ENCODE peak calls at places on chromosomes 11 and 22, in seven cellular contexts. One of them, this sample, is unnamed.

GRCh38 chr11:20474951-20475517 is 87.5 kb downstream of the PRMT3 start:
- DNase-seq in H1: no peak
- DNase-seq in HCT116: no peak
- DNase-seq in A549: no peak
- DNase-seq in IMR-90: no peak
- DNase-seq in HepG2: no peak
- DNase-seq in K562: no peak
- DNase-seq in this sample: peak; percentile 19

GRCh38 chr22:42300286-42301071 is 30.0 kb upstream of the TCF20 start:
- DNase-seq in H1: no peak
- DNase-seq in HCT116: no peak
- DNase-seq in A549: no peak
- DNase-seq in IMR-90: no peak
- DNase-seq in HepG2: no peak
- DNase-seq in K562: peak; percentile 51
- DNase-seq in this sample: no peak

GRCh38 chr11:129391350-129391749 is 15.7 kb downstream of the BARX2 start:
- DNase-seq in H1: no peak
- DNase-seq in HCT116: no peak
- DNase-seq in A549: no peak
- DNase-seq in IMR-90: no peak
- DNase-seq in HepG2: no peak
- DNase-seq in K562: no peak
- DNase-seq in this sample: no peak

GRCh38 chr22:42931421-42932196 is 74.5 kb upstream of the ARFGAP3 start:
- DNase-seq in H1: no peak
- DNase-seq in HCT116: no peak
- DNase-seq in A549: no peak
- DNase-seq in IMR-90: peak; percentile 18
- DNase-seq in HepG2: no peak
- DNase-seq in K562: no peak
- DNase-seq in this sample: peak; percentile 79

GRCh38 chr22:28142361-28142801 is 223.3 kb upstream of the PITPNB start:
- DNase-seq in H1: no peak
- DNase-seq in HCT116: no peak
- DNase-seq in A549: no peak
- DNase-seq in IMR-90: peak; percentile 85
- DNase-seq in HepG2: peak; percentile 5
- DNase-seq in K562: no peak
- DNase-seq in this sample: no peak

GRCh38 chr22:23549198-23549595 is 30.9 kb downstream of the IGLL1 start:
- DNase-seq in H1: no peak
- DNase-seq in HCT116: no peak
- DNase-seq in A549: no peak
- DNase-seq in IMR-90: no peak
- DNase-seq in HepG2: no peak
- DNase-seq in K562: no peak
- DNase-seq in this sample: no peak

GRCh38 chr22:25141994-25142620 is 57.6 kb upstream of the CRYBB3 start:
- DNase-seq in H1: no peak
- DNase-seq in HCT116: no peak
- DNase-seq in A549: no peak
- DNase-seq in IMR-90: no peak
- DNase-seq in HepG2: no peak
- DNase-seq in K562: no peak
- DNase-seq in this sample: no peak

GRCh38 chr22:29520851-29521250 is 32.7 kb downstream of the THOC5 start:
- DNase-seq in H1: no peak
- DNase-seq in HCT116: no peak
- DNase-seq in A549: peak; percentile 14
- DNase-seq in IMR-90: peak; percentile 91
- DNase-seq in HepG2: no peak
- DNase-seq in K562: peak; percentile 31
- DNase-seq in this sample: no peak

GRCh38 chr11:69659591-69659990 is 15.6 kb downstream of the LTO1 start:
- DNase-seq in H1: no peak
- DNase-seq in HCT116: no peak
- DNase-seq in A549: no peak
- DNase-seq in IMR-90: no peak
- DNase-seq in HepG2: no peak
- DNase-seq in K562: no peak
- DNase-seq in this sample: no peak

GRCh38 chr11:132032555-132032954 is 662.1 kb downstream of the NTM start:
- DNase-seq in H1: no peak
- DNase-seq in HCT116: no peak
- DNase-seq in A549: no peak
- DNase-seq in IMR-90: peak; percentile 92
- DNase-seq in HepG2: no peak
- DNase-seq in K562: no peak
- DNase-seq in this sample: no peak

GRCh38 chr11:452203-452744 is 2.2 kb downstream of the PTDSS2 start:
- DNase-seq in H1: no peak
- DNase-seq in HCT116: no peak
- DNase-seq in A549: no peak
- DNase-seq in IMR-90: no peak
- DNase-seq in HepG2: no peak
- DNase-seq in K562: no peak
- DNase-seq in this sample: no peak

GRCh38 chr11:95254139-95254704 is 23.2 kb upstream of the SESN3 start:
- DNase-seq in H1: no peak
- DNase-seq in HCT116: peak; percentile 64
- DNase-seq in A549: peak; percentile 72
- DNase-seq in IMR-90: peak; percentile 87
- DNase-seq in HepG2: peak; percentile 32
- DNase-seq in K562: peak; percentile 73
- DNase-seq in this sample: peak; percentile 96

GRCh38 chr22:27168681-27169080 is 511.3 kb downstream of the MIAT start:
- DNase-seq in H1: no peak
- DNase-seq in HCT116: no peak
- DNase-seq in A549: no peak
- DNase-seq in IMR-90: no peak
- DNase-seq in HepG2: no peak
- DNase-seq in K562: no peak
- DNase-seq in this sample: no peak

GRCh38 chr11:32172771-32173170 is 81.9 kb downstream of the RCN1 start:
- DNase-seq in H1: no peak
- DNase-seq in HCT116: no peak
- DNase-seq in A549: no peak
- DNase-seq in IMR-90: peak; percentile 4
- DNase-seq in HepG2: no peak
- DNase-seq in K562: no peak
- DNase-seq in this sample: no peak

GRCh38 chr22:40758390-40758789 is 60.8 kb downstream of the SLC25A17 start:
- DNase-seq in H1: no peak
- DNase-seq in HCT116: no peak
- DNase-seq in A549: no peak
- DNase-seq in IMR-90: no peak
- DNase-seq in HepG2: no peak
- DNase-seq in K562: no peak
- DNase-seq in this sample: no peak

GRCh38 chr11:57659669-57660068 is 2.1 kb downstream of the CLP1 start:
- DNase-seq in H1: no peak
- DNase-seq in HCT116: no peak
- DNase-seq in A549: no peak
- DNase-seq in IMR-90: no peak
- DNase-seq in HepG2: no peak
- DNase-seq in K562: no peak
- DNase-seq in this sample: no peak

GRCh38 chr22:34812631-34813030 is 253.3 kb upstream of the ISX start:
- DNase-seq in H1: no peak
- DNase-seq in HCT116: no peak
- DNase-seq in A549: no peak
- DNase-seq in IMR-90: no peak
- DNase-seq in HepG2: no peak
- DNase-seq in K562: no peak
- DNase-seq in this sample: no peak

GRCh38 chr11:129950319-129951034 is 52.2 kb downstream of the PRDM10 start:
- DNase-seq in H1: no peak
- DNase-seq in HCT116: no peak
- DNase-seq in A549: no peak
- DNase-seq in IMR-90: peak; percentile 65
- DNase-seq in HepG2: no peak
- DNase-seq in K562: peak; percentile 59
- DNase-seq in this sample: no peak

GRCh38 chr11:116869610-116870009 is 32.2 kb upstream of the APOA1 start:
- DNase-seq in H1: no peak
- DNase-seq in HCT116: no peak
- DNase-seq in A549: no peak
- DNase-seq in IMR-90: no peak
- DNase-seq in HepG2: peak; percentile 52
- DNase-seq in K562: no peak
- DNase-seq in this sample: no peak

GRCh38 chr22:39077513-39077840 is 402 bp downstream of the APOBEC3G start:
- DNase-seq in H1: no peak
- DNase-seq in HCT116: no peak
- DNase-seq in A549: no peak
- DNase-seq in IMR-90: no peak
- DNase-seq in HepG2: no peak
- DNase-seq in K562: peak; percentile 17
- DNase-seq in this sample: no peak

GRCh38 chr22:23113067-23113846 is 28.5 kb downstream of the RSPH14 start:
- DNase-seq in H1: no peak
- DNase-seq in HCT116: no peak
- DNase-seq in A549: no peak
- DNase-seq in IMR-90: peak; percentile 54
- DNase-seq in HepG2: no peak
- DNase-seq in K562: no peak
- DNase-seq in this sample: no peak

GRCh38 chr11:14124345-14124744 is 161.8 kb downstream of the SPON1 start:
- DNase-seq in H1: no peak
- DNase-seq in HCT116: no peak
- DNase-seq in A549: no peak
- DNase-seq in IMR-90: no peak
- DNase-seq in HepG2: no peak
- DNase-seq in K562: no peak
- DNase-seq in this sample: no peak

GRCh38 chr11:14114786-14115185 is 152.3 kb downstream of the SPON1 start:
- DNase-seq in H1: no peak
- DNase-seq in HCT116: no peak
- DNase-seq in A549: no peak
- DNase-seq in IMR-90: no peak
- DNase-seq in HepG2: no peak
- DNase-seq in K562: no peak
- DNase-seq in this sample: no peak

GRCh38 chr11:14118047-14118446 is 155.5 kb downstream of the SPON1 start:
- DNase-seq in H1: no peak
- DNase-seq in HCT116: no peak
- DNase-seq in A549: no peak
- DNase-seq in IMR-90: no peak
- DNase-seq in HepG2: no peak
- DNase-seq in K562: no peak
- DNase-seq in this sample: no peak

GRCh38 chr11:14117632-14118031 is 155.1 kb downstream of the SPON1 start:
- DNase-seq in H1: no peak
- DNase-seq in HCT116: no peak
- DNase-seq in A549: no peak
- DNase-seq in IMR-90: no peak
- DNase-seq in HepG2: no peak
- DNase-seq in K562: no peak
- DNase-seq in this sample: no peak

GRCh38 chr11:14119357-14119756 is 156.8 kb downstream of the SPON1 start:
- DNase-seq in H1: no peak
- DNase-seq in HCT116: no peak
- DNase-seq in A549: no peak
- DNase-seq in IMR-90: no peak
- DNase-seq in HepG2: no peak
- DNase-seq in K562: no peak
- DNase-seq in this sample: no peak
- TF ChIP-seq CEBPB in H1: no peak
- TF ChIP-seq CEBPB in HCT116: no peak
- TF ChIP-seq CEBPB in A549: no peak
- TF ChIP-seq CEBPB in IMR-90: no peak
- TF ChIP-seq CEBPB in HepG2: no peak
- TF ChIP-seq CEBPB in K562: no peak
- TF ChIP-seq CEBPB in this sample: no peak

GRCh38 chr11:75862437-75862836 is 47.4 kb downstream of the UVRAG start:
- DNase-seq in H1: no peak
- DNase-seq in HCT116: no peak
- DNase-seq in A549: no peak
- DNase-seq in IMR-90: no peak
- DNase-seq in HepG2: no peak
- DNase-seq in K562: peak; percentile 16
- DNase-seq in this sample: no peak

GRCh38 chr11:75869661-75870455 is 54.8 kb downstream of the UVRAG start:
- DNase-seq in H1: no peak
- DNase-seq in HCT116: no peak
- DNase-seq in A549: no peak
- DNase-seq in IMR-90: no peak
- DNase-seq in HepG2: no peak
- DNase-seq in K562: no peak
- DNase-seq in this sample: no peak

GRCh38 chr11:75868990-75869389 is 54.0 kb downstream of the UVRAG start:
- DNase-seq in H1: no peak
- DNase-seq in HCT116: no peak
- DNase-seq in A549: no peak
- DNase-seq in IMR-90: no peak
- DNase-seq in HepG2: no peak
- DNase-seq in K562: no peak
- DNase-seq in this sample: no peak

GRCh38 chr11:75872887-75873416 is 57.9 kb downstream of the UVRAG start:
- DNase-seq in H1: no peak
- DNase-seq in HCT116: no peak
- DNase-seq in A549: no peak
- DNase-seq in IMR-90: no peak
- DNase-seq in HepG2: no peak
- DNase-seq in K562: no peak
- DNase-seq in this sample: no peak

GRCh38 chr11:75867778-75868374 is 52.9 kb downstream of the UVRAG start:
- DNase-seq in H1: no peak
- DNase-seq in HCT116: peak; percentile 31
- DNase-seq in A549: peak; percentile 52
- DNase-seq in IMR-90: peak; percentile 62
- DNase-seq in HepG2: peak; percentile 43
- DNase-seq in K562: peak; percentile 66
- DNase-seq in this sample: peak; percentile 24
- TF ChIP-seq CEBPB in H1: no peak
- TF ChIP-seq CEBPB in HCT116: no peak
- TF ChIP-seq CEBPB in A549: no peak
- TF ChIP-seq CEBPB in IMR-90: no peak
- TF ChIP-seq CEBPB in HepG2: no peak
- TF ChIP-seq CEBPB in K562: no peak
- TF ChIP-seq CEBPB in this sample: no peak

GRCh38 chr11:65471410-65471762 is 27.5 kb upstream of the MALAT1 start:
- DNase-seq in H1: no peak
- DNase-seq in HCT116: no peak
- DNase-seq in A549: peak; percentile 91
- DNase-seq in IMR-90: peak; percentile 79
- DNase-seq in HepG2: peak; percentile 73
- DNase-seq in K562: peak; percentile 91
- DNase-seq in this sample: no peak
- TF ChIP-seq CEBPB in H1: no peak
- TF ChIP-seq CEBPB in HCT116: no peak
- TF ChIP-seq CEBPB in A549: no peak
- TF ChIP-seq CEBPB in IMR-90: no peak
- TF ChIP-seq CEBPB in HepG2: no peak
- TF ChIP-seq CEBPB in K562: no peak
- TF ChIP-seq CEBPB in this sample: no peak

DNA sequence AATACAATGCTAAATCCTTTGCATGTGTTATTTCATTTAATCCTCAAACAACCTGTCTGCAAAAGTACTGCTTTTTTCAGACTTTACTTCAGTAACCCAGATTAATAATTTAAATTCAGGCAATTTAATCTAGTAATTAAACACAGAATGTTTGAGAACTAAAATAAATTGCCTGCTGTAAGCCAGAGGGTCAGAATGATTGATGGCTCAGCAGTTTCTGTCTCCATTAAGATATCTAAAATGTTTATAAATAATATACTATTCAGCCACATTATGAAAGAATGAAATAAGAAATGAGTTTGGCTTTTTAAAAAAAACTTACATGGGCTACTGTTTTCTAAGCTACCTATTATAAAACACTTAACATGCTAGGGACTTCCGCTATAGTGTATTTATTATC is 846.0 kb downstream of the FAM181B start:
- DNase-seq in H1: no peak
- DNase-seq in HCT116: no peak
- DNase-seq in A549: no peak
- DNase-seq in IMR-90: no peak
- DNase-seq in HepG2: no peak
- DNase-seq in K562: no peak
- DNase-seq in this sample: no peak
- TF ChIP-seq CEBPB in H1: no peak
- TF ChIP-seq CEBPB in HCT116: no peak
- TF ChIP-seq CEBPB in A549: no peak
- TF ChIP-seq CEBPB in IMR-90: no peak
- TF ChIP-seq CEBPB in HepG2: no peak
- TF ChIP-seq CEBPB in K562: no peak
- TF ChIP-seq CEBPB in this sample: no peak

This sample was measured in GM12878.